ENCODE peak calls at places on chromosomes 4 and X, in five cellular contexts. Q is hypothalamus; R is cardiac fibroblast; Z is activated T-helper 1 cell treated with anti-CD3 and anti-CD28 coated beads, Interleukin-2, amount 50 U/mL, for 16 hours; I is NCI-H345. F is an unnamed sample.

GRCh38 chrX:103063191-103063845 is 653 bp downstream of the BEX1 start:
- DNase-seq in Q (peak; percentile 1), R (peak; percentile 34), Z (no peak), I (peak; percentile 43), F (peak; percentile 60)

GRCh38 chr4:86891785-86892638 is at the start of gene C4orf36:
- DNase-seq in Q (peak; percentile 35), R (peak; percentile 41), Z (no peak), I (peak; percentile 68), F (peak; percentile 90)

GRCh38 chr4:2686379-2687265 is 69.5 kb downstream of the TNIP2 start:
- DNase-seq in Q (no peak), R (no peak), Z (no peak), I (no peak), F (no peak)

GRCh38 chr4:6502147-6502546 is 29.7 kb upstream of the PPP2R2C start:
- DNase-seq in Q (no peak), R (no peak), Z (no peak), I (no peak), F (no peak)

GRCh38 chr4:136992032-136992431 is 540.3 kb downstream of the PCDH18 start:
- DNase-seq in Q (no peak), R (no peak), Z (no peak), I (no peak), F (peak; percentile 40)

GRCh38 chr4:69832326-69833030 is 27.5 kb downstream of the SULT1E1 start:
- DNase-seq in Q (no peak), R (no peak), Z (no peak), I (no peak), F (no peak)

GRCh38 chrX:20431486-20431885 is 164.8 kb upstream of the RPS6KA3 start:
- DNase-seq in Q (no peak), R (no peak), Z (no peak), I (no peak), F (no peak)

GRCh38 chr4:55078987-55079386 is 46.4 kb downstream of the KDR start:
- DNase-seq in Q (no peak), R (peak; percentile 91), Z (no peak), I (no peak), F (no peak)